ENCODE peak calls at places on chromosomes 12 and 14, in five cellular contexts. O is cardiac fibroblast, X is fibroblast of the aortic adventitia, I is ovary, P is pancreas. L is an unnamed sample.

GRCh38 chr12:86186449-86186848 is 69.7 kb downstream of the MGAT4C start:
- DNase-seq in I (no peak), P (no peak), O (no peak), X (peak; percentile 4), L (peak; percentile 34)

GRCh38 chr14:53947452-53948180 is 9.0 kb downstream of the BMP4 start:
- DNase-seq in X (no peak), I (no peak), O (no peak), P (no peak), L (no peak)

GRCh38 chr14:85599939-85600338 is 70.0 kb downstream of the FLRT2 start:
- DNase-seq in P (no peak), O (peak; percentile 65), I (no peak), X (peak; percentile 62), L (peak; percentile 65)

GRCh38 chr14:96146131-96146771 is 58.4 kb upstream of the BDKRB2 start:
- DNase-seq in O (peak; percentile 39), I (no peak), P (peak; percentile 46), X (peak; percentile 98), L (peak; percentile 82)

GRCh38 chr12:107845980-107846659 is 71.6 kb downstream of the ASCL4 start:
- DNase-seq in P (no peak), O (no peak), X (peak; percentile 2), I (peak; percentile 8), L (no peak)

GRCh38 chr12:13234045-13234641 is 37.6 kb downstream of the EMP1 start:
- DNase-seq in I (no peak), P (peak; percentile 41), X (peak; percentile 81), O (peak; percentile 82), L (peak; percentile 81)

GRCh38 chr14:73465833-73466532 is 7.6 kb upstream of the NUMB start:
- DNase-seq in I (no peak), O (no peak), P (no peak), X (no peak), L (peak; percentile 17)

GRCh38 chr14:97443412-97443811 is 646.2 kb downstream of the VRK1 start:
- DNase-seq in I (no peak), O (no peak), P (no peak), X (no peak), L (no peak)

GRCh38 chr12:108495054-108495453 is 20.0 kb upstream of the FICD start:
- DNase-seq in O (peak; percentile 46), X (peak; percentile 17), P (no peak), I (no peak), L (peak; percentile 74)

GRCh38 chr14:100536141-100536540 is 51.1 kb downstream of the BEGAIN start:
- DNase-seq in O (no peak), P (no peak), X (no peak), I (no peak), L (no peak)

GRCh38 chr14:105450864-105451720 is 23.5 kb upstream of the CRIP2 start:
- DNase-seq in I (no peak), X (no peak), O (no peak), P (no peak), L (no peak)

GRCh38 chr12:25785164-25785563 is 173.3 kb upstream of the RASSF8 start:
- DNase-seq in P (no peak), I (no peak), O (no peak), X (no peak), L (no peak)

GRCh38 chr12:116595186-116595585 is 36.0 kb downstream of the MAP1LC3B2 start:
- DNase-seq in O (no peak), I (peak; percentile 50), X (peak; percentile 83), P (no peak), L (no peak)

GRCh38 chr12:71754461-71755145 is at the start of gene RAB21:
- DNase-seq in X (peak; percentile 95), I (peak; percentile 97), P (peak; percentile 97), O (peak; percentile 97), L (peak; percentile 97)
- TF ChIP-seq CTCF in X (peak; percentile 46), I (peak; percentile 55), P (no peak), O (peak; percentile 32), L (peak; percentile 22)

DNA sequence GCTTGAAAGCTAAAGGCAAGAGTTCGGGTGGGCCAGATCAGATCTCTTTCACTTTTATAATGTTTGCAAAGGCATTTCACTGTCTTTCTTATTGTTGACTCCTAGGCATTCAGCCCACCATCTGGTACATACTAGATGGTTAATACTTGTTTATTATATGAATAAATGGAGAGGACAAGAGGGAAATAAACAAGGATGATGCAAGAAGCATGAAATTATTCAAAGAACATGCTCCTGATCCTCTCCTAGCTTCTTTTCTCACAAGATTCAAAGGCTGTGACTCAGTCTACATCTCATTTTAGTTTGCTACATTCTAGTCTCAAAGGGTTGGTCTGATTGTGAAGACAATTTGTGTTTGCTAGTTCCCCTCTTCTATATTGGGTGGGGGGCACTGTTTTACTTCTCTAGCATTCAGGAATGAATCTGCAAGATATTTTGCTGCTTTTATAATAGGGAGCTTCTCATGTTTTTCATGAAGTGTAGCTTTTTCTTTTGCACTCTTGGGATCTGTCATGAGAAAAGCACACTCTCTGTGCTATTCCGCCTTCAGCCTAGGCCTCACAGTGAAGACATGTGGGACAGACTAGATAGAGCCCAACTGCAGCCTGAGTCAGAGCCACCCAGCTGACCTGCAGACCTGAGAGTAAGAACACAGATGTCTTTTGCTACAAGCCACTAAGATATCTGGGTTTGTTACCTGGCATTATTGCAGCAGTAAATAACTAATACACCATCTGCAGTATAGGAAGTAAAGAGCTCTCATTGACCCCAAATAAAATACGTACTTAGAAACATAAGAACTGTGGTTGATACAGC is 65.7 kb downstream of the PTHLH start:
- DNase-seq in I (no peak), O (peak; percentile 17), X (no peak), P (no peak), L (peak; percentile 37)
- TF ChIP-seq CTCF in I (no peak), O (no peak), X (no peak), P (no peak), L (no peak)

GRCh38 chr12:6961695-6962284 is 8.7 kb downstream of the PHB2 start:
- DNase-seq in O (peak; percentile 80), X (peak; percentile 75), I (peak; percentile 55), P (peak; percentile 75), L (peak; percentile 80)
- TF ChIP-seq CTCF in O (peak; percentile 45), X (peak; percentile 63), I (peak; percentile 19), P (peak; percentile 17), L (peak; percentile 72)

DNA sequence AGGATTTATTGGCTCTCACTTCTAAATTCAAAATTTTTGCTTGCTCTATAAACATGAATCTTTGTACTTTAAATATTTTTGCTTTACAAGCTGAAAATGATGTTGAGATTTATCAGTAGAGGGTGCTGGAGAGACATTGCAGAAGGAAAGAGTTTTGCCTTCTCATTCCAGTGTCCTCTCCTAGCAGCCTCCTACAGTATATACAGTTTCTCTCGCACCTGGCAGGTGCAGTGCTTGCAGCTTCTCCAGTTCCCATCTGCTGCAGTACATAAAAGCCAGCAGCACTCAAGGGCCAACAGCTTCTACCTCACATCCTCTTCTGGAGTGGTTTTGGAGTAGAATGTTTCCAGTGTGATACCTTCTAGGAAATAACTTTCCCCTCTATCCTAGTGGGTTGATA is 601.8 kb upstream of the ATXN7L3B start:
- DNase-seq in O (no peak), P (no peak), I (no peak), X (no peak), L (peak; percentile 30)
- TF ChIP-seq CTCF in O (no peak), P (no peak), I (no peak), X (no peak), L (peak; percentile 48)

GRCh38 chr12:121205491-121205890 is 4.4 kb upstream of the P2RX4 start:
- DNase-seq in I (no peak), O (no peak), X (no peak), P (no peak), L (no peak)

GRCh38 chr12:121209221-121209620 is 708 bp upstream of the P2RX4 start:
- DNase-seq in I (no peak), X (no peak), P (no peak), O (no peak), L (no peak)

GRCh38 chr12:121214171-121214777 is 4.3 kb downstream of the P2RX4 start:
- DNase-seq in O (peak; percentile 66), P (no peak), I (no peak), X (peak; percentile 34), L (peak; percentile 61)

GRCh38 chr12:121212875-121213274 is 2.9 kb downstream of the P2RX4 start:
- DNase-seq in P (no peak), O (no peak), X (no peak), I (no peak), L (no peak)

GRCh38 chr12:121209629-121210572 is at the start of gene P2RX4:
- DNase-seq in P (peak; percentile 86), X (peak; percentile 59), I (peak; percentile 89), O (peak; percentile 70), L (peak; percentile 71)
- TF ChIP-seq CTCF in P (no peak), X (no peak), I (no peak), O (peak; percentile 1), L (no peak)

GRCh38 chr12:14930299-14930698 is 8.0 kb downstream of the ERP27 start:
- DNase-seq in P (no peak), I (no peak), O (peak; percentile 51), X (no peak), L (peak; percentile 75)
- TF ChIP-seq CTCF in P (no peak), I (no peak), O (peak; percentile 14), X (no peak), L (peak; percentile 50)

DNA sequence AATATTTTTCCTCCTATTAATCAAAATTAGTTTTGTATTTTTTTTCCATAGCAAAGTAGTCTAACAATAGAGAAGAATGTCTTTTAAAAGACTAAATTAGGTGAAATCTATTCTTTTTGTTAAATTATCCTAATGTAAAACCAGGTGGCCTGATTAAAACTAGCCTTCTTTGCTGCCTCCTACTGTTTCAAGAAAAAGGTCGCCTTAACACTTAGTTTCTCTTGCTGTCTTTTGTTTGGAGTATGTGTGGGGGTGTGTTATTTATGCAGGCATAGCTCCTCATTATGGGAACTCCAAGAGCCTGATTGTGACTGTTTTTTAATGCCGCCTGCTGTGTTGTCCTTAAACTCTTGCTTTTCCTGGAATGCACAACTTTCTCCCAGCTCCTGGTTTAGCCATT is 855.3 kb downstream of the DIO2 start:
- DNase-seq in P (no peak), O (peak; percentile 27), X (no peak), I (no peak), L (peak; percentile 65)
- TF ChIP-seq CTCF in P (no peak), O (no peak), X (no peak), I (no peak), L (peak; percentile 61)

L was measured in choroid plexus epithelial cell.